ENCODE peak calls at places on chromosomes 2 and 18, in four cellular contexts. O is cardiac fibroblast, H is left ventricle myocardium inferior, X is transverse colon. D is an unnamed sample.

GRCh38 chr2:10457846-10458563 is 9.9 kb upstream of the ODC1 start:
- DNase-seq in O (peak; percentile 75), H (no peak), X (no peak), D (no peak)

GRCh38 chr18:44968336-44968735 is 287.6 kb downstream of the SETBP1 start:
- DNase-seq in O (no peak), H (no peak), X (no peak), D (no peak)

GRCh38 chr2:226578879-226579278 is 220.7 kb downstream of the IRS1 start:
- DNase-seq in O (peak; percentile 48), H (no peak), X (no peak), D (no peak)

GRCh38 chr2:130824492-130825061 is 12.1 kb upstream of the ARHGEF4 start:
- DNase-seq in O (peak; percentile 89), H (no peak), X (no peak), D (no peak)

GRCh38 chr2:226031078-226031937 is 631.8 kb downstream of the NYAP2 start:
- DNase-seq in O (peak; percentile 78), H (peak; percentile 53), X (peak; percentile 17), D (peak; percentile 59)

GRCh38 chr18:73119574-73119973 is 251.8 kb upstream of the NETO1 start:
- DNase-seq in O (no peak), H (no peak), X (no peak), D (no peak)

GRCh38 chr2:21072477-21073242 is 28.8 kb upstream of the APOB start:
- DNase-seq in O (no peak), H (no peak), X (no peak), D (no peak)

GRCh38 chr2:134718095-134718955 is 475 bp downstream of the TMEM163 start:
- DNase-seq in O (no peak), H (peak; percentile 18), X (peak; percentile 19), D (no peak)

GRCh38 chr18:12336251-12336650 is 28.2 kb downstream of the TUBB6 start:
- DNase-seq in O (no peak), H (no peak), X (no peak), D (no peak)

GRCh38 chr2:71545572-71546274 is 92.4 kb downstream of the DYSF start:
- DNase-seq in O (peak; percentile 83), H (peak; percentile 50), X (peak; percentile 36), D (peak; percentile 64)

GRCh38 chr2:226336283-226336682 is 463.3 kb downstream of the IRS1 start:
- DNase-seq in O (no peak), H (no peak), X (no peak), D (no peak)

GRCh38 chr2:170715932-170716777 is 1.0 kb downstream of the SP5 start:
- DNase-seq in O (no peak), H (no peak), X (peak; percentile 13), D (peak; percentile 67)

GRCh38 chr2:238320648-238321281 is 447 bp downstream of the TRAF3IP1 start:
- DNase-seq in O (peak; percentile 22), H (peak; percentile 21), X (no peak), D (peak; percentile 17)

GRCh38 chr2:71609958-71610357 is 156.6 kb downstream of the DYSF start:
- DNase-seq in O (peak; percentile 64), H (no peak), X (no peak), D (no peak)

GRCh38 chr2:172704072-172704936 is 31.3 kb upstream of the RAPGEF4 start:
- DNase-seq in O (peak; percentile 36), H (no peak), X (no peak), D (no peak)

GRCh38 chr2:199407421-199407820 is 50.3 kb downstream of the SATB2 start:
- DNase-seq in O (no peak), H (no peak), X (no peak), D (no peak)

GRCh38 chr18:9762561-9762960 is 54.5 kb downstream of the RAB31 start:
- DNase-seq in O (no peak), H (no peak), X (no peak), D (no peak)

GRCh38 chr2:160994141-160995002 is 165.9 kb upstream of the TANK start:
- DNase-seq in O (peak; percentile 95), H (peak; percentile 25), X (peak; percentile 75), D (peak; percentile 65)

GRCh38 chr18:63082661-63083531 is 236.7 kb downstream of the BCL2 start:
- DNase-seq in O (peak; percentile 32), H (no peak), X (no peak), D (no peak)

GRCh38 chr2:195660265-195660890 is 3.4 kb downstream of the SLC39A10 start:
- DNase-seq in O (peak; percentile 85), H (peak; percentile 21), X (peak; percentile 81), D (peak; percentile 56)

GRCh38 chr18:51013259-51013658 is 16.8 kb upstream of the SMAD4 start:
- DNase-seq in O (no peak), H (no peak), X (no peak), D (no peak)

GRCh38 chr18:77984178-77984577 is 734.5 kb downstream of the GALR1 start:
- DNase-seq in O (no peak), H (no peak), X (no peak), D (no peak)

GRCh38 chr2:11254100-11254536 is 90.3 kb downstream of the ROCK2 start:
- DNase-seq in O (no peak), H (no peak), X (no peak), D (no peak)

GRCh38 chr2:217370391-217370790 is 510.5 kb upstream of the TNP1 start:
- DNase-seq in O (peak; percentile 14), H (no peak), X (no peak), D (no peak)

GRCh38 chr2:197239434-197239833 is 71.1 kb downstream of the ANKRD44 start:
- DNase-seq in O (no peak), H (no peak), X (no peak), D (no peak)

GRCh38 chr2:109396338-109397180 is 217.2 kb downstream of the SEPTIN10 start:
- DNase-seq in O (peak; percentile 19), H (no peak), X (no peak), D (peak; percentile 32)

GRCh38 chr2:273338-273737 is 8.6 kb downstream of the ACP1 start:
- DNase-seq in O (no peak), H (no peak), X (no peak), D (no peak)

GRCh38 chr2:191740016-191740419 is 62.1 kb downstream of the NABP1 start:
- DNase-seq in O (no peak), H (no peak), X (no peak), D (no peak)

GRCh38 chr2:73177645-73178255 is 24.6 kb upstream of the NOTO start:
- DNase-seq in O (no peak), H (no peak), X (no peak), D (no peak)

DNA sequence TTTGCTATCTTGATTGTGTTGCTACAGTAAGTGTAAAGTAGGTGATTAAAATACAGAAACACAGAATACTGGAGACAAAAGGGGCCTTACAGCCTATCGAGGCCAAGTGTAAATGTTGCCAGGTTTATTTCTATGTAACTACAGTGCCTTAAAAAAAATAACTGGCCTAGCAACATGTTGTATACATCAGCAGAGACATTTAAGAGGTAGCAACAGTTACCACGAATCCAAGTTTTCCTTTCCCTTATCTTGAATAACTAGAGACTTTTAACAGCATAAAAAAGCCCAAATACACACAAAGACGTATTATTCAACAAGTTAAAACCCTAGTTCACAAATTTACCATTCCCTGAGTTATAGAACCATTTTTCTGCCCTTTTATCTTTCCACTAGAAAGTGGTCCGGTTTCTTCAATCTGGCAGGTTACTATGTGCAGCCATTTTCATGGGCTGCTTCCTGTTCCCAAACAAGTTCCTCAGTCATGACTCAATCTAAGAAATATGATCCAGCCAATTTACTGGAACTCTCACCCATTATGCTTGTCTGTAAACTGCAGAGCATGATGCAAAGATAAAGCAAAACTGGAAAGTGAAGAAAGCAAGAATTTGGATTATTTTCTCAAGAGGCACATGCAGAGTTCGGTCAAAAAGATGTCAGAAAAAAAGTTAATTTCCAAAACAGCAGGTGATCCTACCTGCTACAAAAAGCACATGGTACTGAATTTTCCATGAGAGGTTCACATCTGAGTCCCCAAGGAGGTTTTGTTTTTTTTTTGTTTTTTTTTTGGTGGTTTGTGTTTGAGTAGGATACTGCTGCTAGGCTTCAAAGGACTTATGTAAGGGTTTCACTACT is 22.2 kb downstream of the NFE2L2 start:
- DNase-seq in O (peak; percentile 94), H (no peak), X (no peak), D (no peak)
- H3K4me3 ChIP-seq in O (peak overlapping the region; percentile 24), H (peak overlapping the region; percentile 49), X (no peak overlapping the region), D (no peak overlapping the region)

DNA sequence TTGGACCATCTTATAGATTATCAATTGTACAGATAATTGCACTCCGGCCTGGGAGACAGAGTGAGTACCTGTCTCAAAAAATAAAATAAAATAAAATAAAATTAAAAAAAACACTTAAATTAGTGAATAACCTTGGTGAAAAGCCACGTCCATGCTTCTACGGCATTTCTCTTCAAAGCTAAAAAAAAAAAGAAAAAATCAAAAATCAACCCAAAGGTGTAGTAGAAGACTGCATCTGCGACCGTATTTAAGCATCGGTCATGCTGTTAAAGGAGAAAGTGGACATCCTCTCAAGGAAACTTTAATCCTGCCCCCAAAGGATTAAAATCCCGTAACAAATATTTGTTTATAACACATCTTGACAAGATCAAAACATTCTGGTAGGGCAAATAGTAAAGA is 350 bp upstream of the RNF138 start:
- DNase-seq in O (no peak), H (no peak), X (no peak), D (no peak)
- H3K4me3 ChIP-seq in O (peak overlapping the region; percentile 62), H (peak overlapping the region; percentile 91), X (peak overlapping the region; percentile 85), D (peak overlapping the region; percentile 76)

DNA sequence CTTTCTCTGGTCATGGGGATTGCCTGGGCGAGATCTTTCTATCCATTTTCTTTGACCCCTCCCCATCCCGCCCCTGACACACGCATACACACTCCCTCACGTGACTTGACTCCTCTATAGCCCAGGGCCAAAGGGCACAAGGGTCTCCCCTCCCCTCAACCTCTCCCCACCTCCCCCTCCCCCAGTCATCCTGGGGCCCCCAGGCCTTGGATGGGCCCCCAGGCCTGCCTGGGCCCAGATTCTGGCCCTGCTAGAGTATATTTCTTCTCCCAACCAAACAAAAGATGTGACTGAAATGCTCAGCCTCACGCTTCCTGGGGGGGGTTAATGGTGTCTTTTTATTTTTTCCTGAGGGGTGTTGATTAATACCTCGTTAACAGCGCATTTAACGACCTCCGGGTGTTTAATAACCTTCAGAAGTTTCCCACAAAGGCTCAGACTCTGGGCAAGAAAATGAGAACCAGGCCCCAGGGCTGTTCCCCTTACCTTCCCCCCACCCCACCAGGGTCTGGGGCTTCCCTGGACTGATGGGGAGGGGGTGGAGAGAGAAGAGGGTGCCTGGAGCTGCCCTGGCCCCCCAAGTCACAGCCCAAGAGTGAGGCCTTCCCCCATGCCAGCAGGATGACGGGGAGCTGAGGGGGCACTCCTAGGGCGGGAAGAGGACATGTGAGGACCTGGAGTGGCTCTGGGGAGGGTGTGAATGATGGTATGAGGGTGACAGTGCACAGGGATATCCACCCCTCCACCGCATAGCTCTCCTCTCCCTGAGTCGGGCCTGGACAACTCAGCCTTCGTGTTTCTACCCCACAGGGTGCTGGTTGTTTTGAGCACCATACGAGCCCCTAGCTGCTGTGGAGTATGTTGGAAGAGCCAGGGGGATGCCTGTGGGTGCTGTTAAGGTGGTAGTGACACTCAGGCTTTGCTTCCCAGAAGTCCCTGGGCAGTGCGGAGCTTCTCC is 3.6 kb downstream of the PKDCC start:
- DNase-seq in O (no peak), H (no peak), X (no peak), D (no peak)
- H3K4me3 ChIP-seq in O (no peak overlapping the region), H (peak overlapping the region; percentile 87), X (no peak overlapping the region), D (peak overlapping the region; percentile 65)

DNA sequence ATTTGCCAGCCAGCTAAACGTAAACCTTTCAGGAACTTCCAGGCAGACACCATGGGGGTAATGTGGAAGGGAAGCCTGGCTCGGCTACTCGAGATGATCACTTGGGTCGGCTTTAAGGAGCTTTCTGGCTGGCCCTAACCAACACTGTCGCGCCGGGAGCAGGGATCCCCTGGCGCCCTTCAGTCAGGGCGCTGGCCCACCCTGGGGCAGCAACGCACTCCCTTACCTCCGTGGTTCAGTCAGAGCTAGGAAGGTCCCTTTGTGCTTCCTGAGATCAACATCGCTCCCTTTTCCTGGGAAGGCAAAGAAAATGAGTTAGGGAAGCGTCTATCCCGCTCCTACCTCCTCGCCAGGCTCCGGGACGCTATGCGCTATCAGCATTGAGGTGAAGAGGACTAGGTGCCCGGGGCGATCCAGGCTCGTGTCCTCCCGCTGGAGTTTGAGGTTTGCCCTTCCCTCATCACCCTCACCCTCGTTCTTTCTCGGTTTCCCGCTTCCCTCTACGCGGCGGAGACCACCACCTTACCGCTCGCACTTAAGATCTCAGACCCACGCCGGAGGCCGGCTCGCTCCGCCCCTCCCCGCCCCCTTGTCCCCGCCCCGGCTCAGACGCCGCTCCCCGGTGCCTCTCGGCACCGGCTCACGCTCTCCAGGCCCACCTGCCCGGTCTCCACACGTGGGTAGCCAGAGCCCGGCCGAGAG is 449 bp upstream of the ATRAID start:
- DNase-seq in O (no peak), H (no peak), X (no peak), D (peak; percentile 92)
- H3K4me3 ChIP-seq in O (peak overlapping the region; percentile 81), H (peak overlapping the region; percentile 81), X (peak overlapping the region; percentile 61), D (peak overlapping the region; percentile 58)

D was measured in Caco-2.